ENCODE peak calls at places on chromosomes 4 and X, in ten cellular contexts. H, W, K, B, A, T, Q, S, F and U are unnamed samples.

GRCh38 chrX:44731160-44731559 is 112.7 kb upstream of the DUSP21 start:
- DNase-seq in H (no peak), W (no peak), K (no peak), B (no peak), A (peak; percentile 15), T (no peak), Q (no peak), S (no peak), F (no peak), U (no peak)

GRCh38 chrX:40420899-40421729 is 159.7 kb upstream of the ATP6AP2 start:
- DNase-seq in H (no peak), W (no peak), K (no peak), B (peak; percentile 60), A (no peak), T (peak; percentile 49), Q (no peak), S (no peak), F (no peak), U (no peak)

GRCh38 chr4:7103599-7104365 is 35.9 kb upstream of the GRPEL1 start:
- DNase-seq in H (no peak), W (no peak), K (peak; percentile 60), B (peak; percentile 89), A (no peak), T (no peak), Q (peak; percentile 39), S (no peak), F (peak; percentile 78), U (no peak)

GRCh38 chr4:58209576-58209975 is 1099.4 kb upstream of the IGFBP7 start:
- DNase-seq in H (no peak), W (no peak), K (no peak), B (no peak), A (no peak), T (no peak), Q (no peak), S (no peak), F (no peak), U (no peak)

GRCh38 chrX:274904-275475 is 6.2 kb upstream of the PLCXD1 start:
- DNase-seq in H (no peak), W (no peak), K (no peak), B (no peak), A (no peak), T (peak; percentile 86), Q (no peak), S (no peak), F (peak; percentile 83), U (no peak)

GRCh38 chr4:164169591-164169990 is 584.3 kb upstream of the SMIM31 start:
- DNase-seq in H (no peak), W (no peak), K (no peak), B (no peak), A (no peak), T (no peak), Q (no peak), S (no peak), F (no peak), U (no peak)

GRCh38 chrX:68978211-68978780 is 149.5 kb downstream of the EFNB1 start:
- DNase-seq in H (no peak), W (no peak), K (no peak), B (no peak), A (no peak), T (no peak), Q (no peak), S (no peak), F (no peak), U (no peak)

GRCh38 chrX:9282325-9282724 is 182.5 kb upstream of the TBL1X start:
- DNase-seq in H (no peak), W (no peak), K (no peak), B (no peak), A (no peak), T (peak; percentile 62), Q (no peak), S (no peak), F (no peak), U (peak; percentile 34)

GRCh38 chr4:98659106-98659592 is 738 bp upstream of the TSPAN5 start:
- DNase-seq in H (no peak), W (no peak), K (no peak), B (no peak), A (no peak), T (peak; percentile 5), Q (no peak), S (no peak), F (no peak), U (no peak)

GRCh38 chrX:129653985-129654651 is 638 bp downstream of the APLN start:
- DNase-seq in H (no peak), W (no peak), K (no peak), B (no peak), A (no peak), T (peak; percentile 42), Q (no peak), S (no peak), F (no peak), U (no peak)

GRCh38 chrX:69993494-69993893 is 56.2 kb downstream of the AWAT2 start:
- DNase-seq in H (no peak), W (no peak), K (no peak), B (no peak), A (no peak), T (no peak), Q (no peak), S (no peak), F (no peak), U (no peak)

GRCh38 chr4:32148120-32148666 is 1428.0 kb downstream of the PCDH7 start:
- DNase-seq in H (no peak), W (no peak), K (no peak), B (no peak), A (no peak), T (no peak), Q (no peak), S (no peak), F (no peak), U (no peak)

GRCh38 chr4:138645289-138645688 is 370.3 kb upstream of the NOCT start:
- DNase-seq in H (no peak), W (no peak), K (no peak), B (no peak), A (no peak), T (no peak), Q (no peak), S (no peak), F (no peak), U (no peak)